ENCODE peak calls at places on chromosomes 7 and 10, in four cellular contexts. B is epithelial cell of esophagus; X is mucosa of descending colon; R is CD8-positive, alpha-beta T cell. S is an unnamed sample.

GRCh38 chr10:124614003-124614659 is 130.0 kb downstream of the FAM53B start:
- DNase-seq in B (no peak), R (no peak), X (no peak), S (no peak)

GRCh38 chr10:95360122-95360715 is 69.4 kb upstream of the PDLIM1 start:
- DNase-seq in R (no peak), B (peak; percentile 49), X (no peak), S (no peak)

GRCh38 chr10:123521556-123521955 is 144.6 kb upstream of the GPR26 start:
- DNase-seq in R (no peak), X (no peak), B (no peak), S (no peak)

GRCh38 chr10:6721964-6722615 is 142.0 kb upstream of the PRKCQ start:
- DNase-seq in B (peak; percentile 94), X (no peak), R (no peak), S (peak; percentile 59)

GRCh38 chr7:2004841-2005351 is 227.8 kb downstream of the MAD1L1 start:
- DNase-seq in R (no peak), B (no peak), X (peak; percentile 10), S (peak; percentile 63)

GRCh38 chr10:5613481-5613880 is 52.9 kb downstream of the ASB13 start:
- DNase-seq in X (no peak), B (no peak), R (no peak), S (no peak)

GRCh38 chr10:22427890-22428571 is 82.7 kb downstream of the SPAG6 start:
- DNase-seq in X (no peak), R (no peak), B (peak; percentile 88), S (no peak)

GRCh38 chr7:78197447-78197846 is 398.9 kb downstream of the PHTF2 start:
- DNase-seq in B (peak; percentile 31), X (no peak), R (no peak), S (no peak)

GRCh38 chr7:87370660-87371180 is 25.3 kb downstream of the CROT start:
- DNase-seq in R (no peak), X (no peak), B (peak; percentile 50), S (no peak)

GRCh38 chr10:44008270-44008916 is 359.7 kb upstream of the ZNF32 start:
- DNase-seq in R (no peak), B (no peak), X (no peak), S (no peak)

GRCh38 chr7:113945018-113945938 is 26.5 kb upstream of the PPP1R3A start:
- DNase-seq in R (no peak), X (no peak), B (peak; percentile 79), S (no peak)

GRCh38 chr10:76546411-76546810 is 1091.2 kb downstream of the KCNMA1 start:
- DNase-seq in R (no peak), B (no peak), X (no peak), S (no peak)

GRCh38 chr7:4725014-4725951 is 43.2 kb downstream of the FOXK1 start:
- DNase-seq in X (peak; percentile 65), R (peak; percentile 73), B (peak; percentile 69), S (no peak)

GRCh38 chr7:55236454-55236853 is 128.7 kb upstream of the LANCL2 start:
- DNase-seq in R (no peak), B (no peak), X (no peak), S (no peak)

GRCh38 chr10:77180794-77181193 is 456.8 kb downstream of the KCNMA1 start:
- DNase-seq in B (no peak), X (no peak), R (no peak), S (no peak)

GRCh38 chr7:30652951-30653641 is 29.2 kb downstream of the CRHR2 start:
- DNase-seq in B (no peak), R (no peak), X (no peak), S (peak; percentile 27)

GRCh38 chr7:152699101-152699500 is 23.2 kb upstream of the XRCC2 start:
- DNase-seq in X (no peak), B (no peak), R (no peak), S (no peak)

GRCh38 chr10:91779011-91779605 is 19.1 kb upstream of the TNKS2 start:
- DNase-seq in R (no peak), B (peak; percentile 64), X (no peak), S (no peak)

GRCh38 chr7:70598976-70599375 is 533.0 kb upstream of the GALNT17 start:
- DNase-seq in X (no peak), B (peak; percentile 100), R (no peak), S (no peak)

GRCh38 chr7:95327356-95327755 is 3.0 kb upstream of the PON1 start:
- DNase-seq in R (no peak), B (no peak), X (no peak), S (no peak)

GRCh38 chr7:602341-603141 is 82.9 kb upstream of the PDGFA start:
- DNase-seq in R (peak; percentile 34), B (no peak), X (no peak), S (peak; percentile 67)

GRCh38 chr7:138573741-138574140 is 113.7 kb downstream of the TRIM24 start:
- DNase-seq in R (no peak), X (no peak), B (no peak), S (no peak)

GRCh38 chr10:103287992-103288391 is 11.1 kb downstream of the INA start:
- DNase-seq in R (no peak), B (no peak), X (no peak), S (no peak)

GRCh38 chr10:46528171-46528671 is 28.2 kb downstream of the GPRIN2 start:
- DNase-seq in R (no peak), X (peak; percentile 27), B (no peak), S (peak; percentile 78)

GRCh38 chr7:64515781-64516180 is 47.1 kb downstream of the ZNF680 start:
- DNase-seq in X (no peak), R (no peak), B (no peak), S (no peak)

GRCh38 chr7:114048386-114049235 is 129.8 kb upstream of the PPP1R3A start:
- DNase-seq in R (no peak), X (no peak), B (peak; percentile 2), S (no peak)

GRCh38 chr7:78039791-78040776 is 241.5 kb downstream of the PHTF2 start:
- DNase-seq in R (peak; percentile 28), B (no peak), X (peak; percentile 36), S (no peak)

GRCh38 chr7:129136887-129137647 is 7.4 kb upstream of the TSPAN33 start:
- DNase-seq in B (no peak), R (no peak), X (no peak), S (no peak)
- H3K4me3 ChIP-seq in B (no peak overlapping the region), R (no peak overlapping the region), X (no peak overlapping the region), S (no peak overlapping the region)

GRCh38 chr10:27741173-27742091 is 4.2 kb downstream of the MKX start:
- DNase-seq in B (no peak), R (no peak), X (peak; percentile 21), S (peak; percentile 55)
- H3K4me3 ChIP-seq in B (peak overlapping the region; percentile 49), R (peak overlapping the region; percentile 80), X (no peak overlapping the region), S (peak overlapping the region; percentile 37)

GRCh38 chr10:27319752-27320561 is 79.4 kb upstream of the ACBD5 start:
- DNase-seq in R (no peak), B (peak; percentile 94), X (peak; percentile 38), S (peak; percentile 86)
- H3K4me3 ChIP-seq in R (no peak overlapping the region), B (peak overlapping the region; percentile 14), X (no peak overlapping the region), S (peak overlapping the region; percentile 29)

GRCh38 chr10:79241990-79242619 is 105.2 kb upstream of the PPIF start:
- DNase-seq in X (peak; percentile 68), R (no peak), B (peak; percentile 63), S (no peak)

GRCh38 chr10:79244068-79244442 is 103.2 kb upstream of the PPIF start:
- DNase-seq in X (peak; percentile 33), R (no peak), B (no peak), S (no peak)

GRCh38 chr10:79243211-79244067 is 103.8 kb upstream of the PPIF start:
- DNase-seq in X (peak; percentile 57), R (peak; percentile 58), B (peak; percentile 58), S (no peak)

GRCh38 chr10:79241629-79241989 is 105.7 kb upstream of the PPIF start:
- DNase-seq in R (no peak), B (no peak), X (no peak), S (no peak)

GRCh38 chr10:79242620-79243152 is 104.6 kb upstream of the PPIF start:
- DNase-seq in B (peak; percentile 82), R (peak; percentile 56), X (peak; percentile 68), S (no peak)
- H3K4me3 ChIP-seq in B (peak overlapping the region; percentile 39), R (peak overlapping the region; percentile 49), X (no peak overlapping the region), S (peak overlapping the region; percentile 33)

DNA sequence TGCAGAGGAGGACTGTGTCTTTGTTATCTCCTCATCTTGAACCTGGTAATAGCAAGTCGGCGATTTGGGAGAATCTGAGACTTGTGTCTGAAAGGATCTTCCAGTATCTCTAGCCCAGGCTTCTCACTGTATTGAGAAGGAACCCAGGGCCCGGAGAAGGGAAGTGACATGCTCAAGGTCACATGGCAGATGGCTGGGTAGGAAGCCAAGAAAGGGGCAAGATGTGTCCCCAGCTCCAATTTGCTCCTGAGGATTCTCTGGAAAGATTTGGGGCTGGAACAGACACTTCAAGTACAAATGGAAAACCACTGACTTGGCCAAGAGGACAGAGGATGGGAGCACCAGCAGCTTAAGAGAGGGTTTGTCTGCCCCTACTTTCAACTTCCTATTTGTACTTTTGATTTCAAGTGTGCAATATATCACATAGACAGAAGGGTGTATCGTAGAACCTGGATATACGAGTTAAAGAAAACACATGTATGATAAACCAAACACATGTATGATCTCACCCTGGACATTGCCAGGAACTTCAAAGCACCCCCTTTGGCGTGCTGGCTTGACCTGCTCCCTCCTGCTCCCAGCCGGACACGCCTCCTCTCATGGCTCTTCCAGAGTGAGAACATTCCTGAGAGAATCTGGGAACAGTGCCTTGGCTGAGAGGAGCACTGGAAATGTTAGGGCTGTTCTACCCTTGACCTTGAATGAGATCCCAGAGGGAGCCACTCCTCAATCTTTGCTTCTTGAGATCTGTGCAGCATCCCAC is 79.7 kb downstream of the CDH23 start:
- DNase-seq in X (no peak), R (no peak), B (no peak), S (no peak)
- H3K4me3 ChIP-seq in X (no peak overlapping the region), R (no peak overlapping the region), B (no peak overlapping the region), S (no peak overlapping the region)

DNA sequence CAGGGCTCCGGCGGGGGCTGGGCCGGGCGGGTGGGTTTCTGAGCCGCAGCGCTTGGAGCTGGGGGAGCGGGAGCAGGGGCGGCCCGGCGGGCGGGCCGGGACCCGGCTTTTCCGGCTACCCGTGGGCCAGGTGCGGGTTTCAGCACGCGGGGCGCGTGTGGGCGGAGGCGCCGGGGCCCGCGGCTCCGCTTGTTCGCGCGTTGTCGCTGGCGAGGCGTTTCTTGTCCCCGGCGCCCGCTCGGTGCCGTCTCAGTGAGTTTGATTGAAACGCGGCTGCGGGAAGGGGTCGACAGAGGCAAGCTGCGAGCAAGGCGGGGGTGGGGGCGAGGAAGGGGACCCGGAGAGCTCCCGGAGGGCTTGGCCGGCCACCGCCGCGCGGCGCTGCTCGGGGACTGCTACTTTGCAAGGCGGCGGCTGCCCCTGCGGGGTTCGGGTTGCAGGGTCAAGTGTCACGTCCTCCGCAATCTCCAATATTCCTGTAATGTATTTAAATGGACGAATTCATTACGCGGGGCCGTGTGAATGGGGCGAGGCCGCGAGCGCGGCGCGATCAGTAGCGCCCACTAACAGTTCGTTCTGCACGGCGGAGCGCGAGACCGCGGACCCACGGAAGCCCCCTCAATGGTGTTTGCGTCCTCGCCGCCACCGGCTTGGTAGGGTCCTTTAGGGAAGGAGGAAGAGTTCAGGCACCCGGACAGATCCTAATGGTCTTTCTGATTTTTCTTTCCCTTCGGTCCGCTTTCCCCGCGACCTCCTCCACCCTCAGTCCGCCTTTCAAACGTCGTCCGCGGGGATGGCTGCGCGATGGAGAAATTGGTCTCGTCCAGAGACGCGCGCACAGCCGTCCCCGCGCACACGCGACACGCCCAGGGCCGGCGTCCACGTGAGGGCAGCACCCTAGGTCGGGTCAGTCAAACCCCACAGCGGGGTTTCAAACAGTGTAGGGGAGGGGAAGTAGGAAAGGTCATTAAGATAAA is 76.9 kb downstream of the INSIG1 start:
- DNase-seq in B (no peak), R (no peak), X (no peak), S (no peak)
- H3K4me3 ChIP-seq in B (no peak overlapping the region), R (no peak overlapping the region), X (no peak overlapping the region), S (no peak overlapping the region)

GRCh38 chr7:73937014-73937413 is 76.1 kb downstream of the TMEM270 start:
- DNase-seq in B (no peak), R (no peak), X (no peak), S (no peak)
- H3K4me3 ChIP-seq in B (no peak overlapping the region), R (no peak overlapping the region), X (no peak overlapping the region), S (no peak overlapping the region)